ENCODE peak calls at places on chromosome 17, in five cellular contexts. I is C1 segment of cervical spinal cord; M is DMS 273 treated with DMSO at 0.1 percent for 48 hours; U is non-pigmented ciliary epithelial cell; Z is activated CD4-positive, alpha-beta T cell treated with anti-CD3 and anti-CD28 coated beads for 36 hours. Y is an unnamed sample.

GRCh38 chr17:16906670-16907069 is 65.2 kb downstream of the TNFRSF13B start:
- DNase-seq in I (no peak), Z (no peak), M (no peak), U (peak), Y (no peak)

GRCh38 chr17:37461668-37462067 is 28.0 kb upstream of the DUSP14 start:
- DNase-seq in M (no peak), Z (peak), I (no peak), U (no peak), Y (no peak)

GRCh38 chr17:7561589-7562207 is at the start of gene SENP3:
- DNase-seq in M (no peak), Z (peak), U (no peak), I (peak), Y (no peak)

GRCh38 chr17:46056800-46057304 is 57.8 kb downstream of the STH start:
- DNase-seq in Z (no peak), I (no peak), M (no peak), U (peak), Y (no peak)

GRCh38 chr17:81419886-81420768 is 24.9 kb downstream of the BAHCC1 start:
- DNase-seq in U (no peak), Z (no peak), I (peak), M (no peak), Y (no peak)

GRCh38 chr17:31275126-31275525 is 21.9 kb downstream of the OMG start:
- DNase-seq in U (no peak), M (no peak), I (no peak), Z (no peak), Y (no peak)

GRCh38 chr17:78838574-78839005 is 2.0 kb downstream of the USP36 start:
- DNase-seq in I (no peak), M (no peak), U (no peak), Z (no peak), Y (no peak)

GRCh38 chr17:8875957-8876356 is 8.5 kb upstream of the PIK3R6 start:
- DNase-seq in U (no peak), I (no peak), M (no peak), Z (no peak), Y (peak)

GRCh38 chr17:61408151-61409041 is 8.8 kb downstream of the TBX2 start:
- DNase-seq in Z (no peak), U (no peak), M (no peak), I (no peak), Y (no peak)

GRCh38 chr17:78176548-78177025 is 8.2 kb downstream of the SYNGR2 start:
- DNase-seq in I (peak), Z (peak), U (no peak), M (no peak), Y (no peak)

GRCh38 chr17:15447928-15448579 is 19.4 kb downstream of the CDRT4 start:
- DNase-seq in U (no peak), M (no peak), Z (no peak), I (no peak), Y (no peak)

GRCh38 chr17:61335845-61336655 is 63.6 kb upstream of the TBX2 start:
- DNase-seq in M (peak), U (no peak), Z (no peak), I (no peak), Y (no peak)

GRCh38 chr17:77831497-77832179 is 126.9 kb upstream of the TNRC6C start:
- DNase-seq in Z (no peak), U (no peak), M (no peak), I (no peak), Y (peak)

GRCh38 chr17:48543854-48544355 is 1.0 kb downstream of the HOXB2 start:
- DNase-seq in U (no peak), M (no peak), Z (peak), I (no peak), Y (no peak)

GRCh38 chr17:72952220-72952619 is 140.3 kb downstream of the SLC39A11 start:
- DNase-seq in I (no peak), U (no peak), Z (no peak), M (peak), Y (no peak)

GRCh38 chr17:77783991-77784820 is 174.3 kb upstream of the TNRC6C start:
- DNase-seq in M (no peak), U (no peak), I (no peak), Z (peak), Y (no peak)

GRCh38 chr17:83196973-83197880 is 117.8 kb downstream of the METRNL start:
- DNase-seq in Z (peak), U (no peak), I (no peak), M (no peak), Y (no peak)